ENCODE peak calls at places on chromosome 5, in four cellular contexts. One of them, this sample, is unnamed.

GRCh38 chr5:36150676-36151433 is 832 bp downstream of the LMBRD2 start:
- DNase-seq in Right ventricle myocardium superior: peak; percentile 55
- DNase-seq in lung microvascular endothelial cell: peak; percentile 80
- DNase-seq in neural progenitor cell: peak; percentile 75
- DNase-seq in this sample: no peak

GRCh38 chr5:140342287-140342686 is 4.1 kb downstream of the HBEGF start:
- DNase-seq in Right ventricle myocardium superior: no peak
- DNase-seq in lung microvascular endothelial cell: no peak
- DNase-seq in neural progenitor cell: no peak
- DNase-seq in this sample: no peak

GRCh38 chr5:137815202-137815990 is 52.3 kb upstream of the MYOT start:
- DNase-seq in Right ventricle myocardium superior: no peak
- DNase-seq in lung microvascular endothelial cell: no peak
- DNase-seq in neural progenitor cell: no peak
- DNase-seq in this sample: no peak

GRCh38 chr5:142870552-142870951 is 100.4 kb downstream of the ARHGAP26 start:
- DNase-seq in Right ventricle myocardium superior: no peak
- DNase-seq in lung microvascular endothelial cell: no peak
- DNase-seq in neural progenitor cell: no peak
- DNase-seq in this sample: no peak

GRCh38 chr5:94977437-94977836 is 307.5 kb downstream of the MCTP1 start:
- DNase-seq in Right ventricle myocardium superior: no peak
- DNase-seq in lung microvascular endothelial cell: no peak
- DNase-seq in neural progenitor cell: no peak
- DNase-seq in this sample: no peak

GRCh38 chr5:168790037-168790635 is 211.0 kb upstream of the PANK3 start:
- DNase-seq in Right ventricle myocardium superior: no peak
- DNase-seq in lung microvascular endothelial cell: no peak
- DNase-seq in neural progenitor cell: no peak
- DNase-seq in this sample: no peak

GRCh38 chr5:50888754-50889153 is 222.3 kb downstream of the PARP8 start:
- DNase-seq in Right ventricle myocardium superior: no peak
- DNase-seq in lung microvascular endothelial cell: no peak
- DNase-seq in neural progenitor cell: no peak
- DNase-seq in this sample: no peak

GRCh38 chr5:172906888-172907287 is 52.3 kb upstream of the RPL26L1 start:
- DNase-seq in Right ventricle myocardium superior: no peak
- DNase-seq in lung microvascular endothelial cell: no peak
- DNase-seq in neural progenitor cell: no peak
- DNase-seq in this sample: no peak

GRCh38 chr5:133811168-133811567 is 157.3 kb downstream of the C5orf15 start:
- DNase-seq in Right ventricle myocardium superior: no peak
- DNase-seq in lung microvascular endothelial cell: no peak
- DNase-seq in neural progenitor cell: no peak
- DNase-seq in this sample: no peak

GRCh38 chr5:112063878-112064615 is 307.1 kb upstream of the NREP start:
- DNase-seq in Right ventricle myocardium superior: no peak
- DNase-seq in lung microvascular endothelial cell: no peak
- DNase-seq in neural progenitor cell: no peak
- DNase-seq in this sample: no peak

GRCh38 chr5:83036991-83037390 is 40.2 kb downstream of the TMEM167A start:
- DNase-seq in Right ventricle myocardium superior: no peak
- DNase-seq in lung microvascular endothelial cell: no peak
- DNase-seq in neural progenitor cell: peak; percentile 32
- DNase-seq in this sample: no peak

GRCh38 chr5:150302301-150303069 is at the start of gene ARSI:
- DNase-seq in Right ventricle myocardium superior: peak; percentile 66
- DNase-seq in lung microvascular endothelial cell: peak; percentile 27
- DNase-seq in neural progenitor cell: peak; percentile 91
- DNase-seq in this sample: no peak

GRCh38 chr5:138495351-138495750 is 30.1 kb downstream of the EGR1 start:
- DNase-seq in Right ventricle myocardium superior: no peak
- DNase-seq in lung microvascular endothelial cell: no peak
- DNase-seq in neural progenitor cell: no peak
- DNase-seq in this sample: no peak

GRCh38 chr5:59529286-59529685 is 364.2 kb downstream of the PDE4D start:
- DNase-seq in Right ventricle myocardium superior: no peak
- DNase-seq in lung microvascular endothelial cell: no peak
- DNase-seq in neural progenitor cell: no peak
- DNase-seq in this sample: no peak

GRCh38 chr5:120139039-120139438 is 325.1 kb upstream of the PRR16 start:
- DNase-seq in Right ventricle myocardium superior: no peak
- DNase-seq in lung microvascular endothelial cell: peak; percentile 16
- DNase-seq in neural progenitor cell: no peak
- DNase-seq in this sample: no peak

GRCh38 chr5:178382689-178383276 is 150.2 kb upstream of the PHYKPL start:
- DNase-seq in Right ventricle myocardium superior: no peak
- DNase-seq in lung microvascular endothelial cell: no peak
- DNase-seq in neural progenitor cell: no peak
- DNase-seq in this sample: no peak

GRCh38 chr5:179967489-179967888 is 59.8 kb upstream of the TBC1D9B start:
- DNase-seq in Right ventricle myocardium superior: no peak
- DNase-seq in lung microvascular endothelial cell: no peak
- DNase-seq in neural progenitor cell: no peak
- DNase-seq in this sample: no peak

GRCh38 chr5:73198833-73199592 is 26.0 kb downstream of the TMEM174 start:
- DNase-seq in Right ventricle myocardium superior: no peak
- DNase-seq in lung microvascular endothelial cell: no peak
- DNase-seq in neural progenitor cell: no peak
- DNase-seq in this sample: no peak

GRCh38 chr5:176773408-176774035 is 36.8 kb upstream of the UNC5A start:
- DNase-seq in Right ventricle myocardium superior: no peak
- DNase-seq in lung microvascular endothelial cell: no peak
- DNase-seq in neural progenitor cell: no peak
- DNase-seq in this sample: peak; percentile 34